ENCODE peak calls at places on chromosomes 13 and 19, in six cellular contexts. One of them, this sample, is unnamed.

GRCh38 chr13:48626077-48626449 is 27.7 kb upstream of the CYSLTR2 start:
- DNase-seq in gastrocnemius medialis: no peak
- DNase-seq in kidney epithelial cell: peak; percentile 73
- DNase-seq in GM13977: no peak
- DNase-seq in glutamatergic neuron: no peak
- DNase-seq in cardiac fibroblast: peak; percentile 45
- DNase-seq in this sample: no peak

GRCh38 chr19:2775556-2776430 is 7.3 kb downstream of the SGTA start:
- DNase-seq in gastrocnemius medialis: peak; percentile 57
- DNase-seq in kidney epithelial cell: no peak
- DNase-seq in GM13977: peak; percentile 86
- DNase-seq in glutamatergic neuron: no peak
- DNase-seq in cardiac fibroblast: peak; percentile 72
- DNase-seq in this sample: no peak

GRCh38 chr19:4597278-4597974 is 37.9 kb upstream of the SEMA6B start:
- DNase-seq in gastrocnemius medialis: no peak
- DNase-seq in kidney epithelial cell: no peak
- DNase-seq in GM13977: peak; percentile 74
- DNase-seq in glutamatergic neuron: peak; percentile 72
- DNase-seq in cardiac fibroblast: no peak
- DNase-seq in this sample: no peak

GRCh38 chr19:16380943-16381755 is 56.5 kb downstream of the KLF2 start:
- DNase-seq in gastrocnemius medialis: no peak
- DNase-seq in kidney epithelial cell: no peak
- DNase-seq in GM13977: no peak
- DNase-seq in glutamatergic neuron: no peak
- DNase-seq in cardiac fibroblast: no peak
- DNase-seq in this sample: no peak

GRCh38 chr13:57629821-57630235 is 1.7 kb upstream of the PCDH17 start:
- DNase-seq in gastrocnemius medialis: peak; percentile 42
- DNase-seq in kidney epithelial cell: peak; percentile 69
- DNase-seq in GM13977: peak; percentile 67
- DNase-seq in glutamatergic neuron: peak; percentile 97
- DNase-seq in cardiac fibroblast: peak; percentile 80
- DNase-seq in this sample: no peak

GRCh38 chr19:3531716-3532115 is 7.3 kb upstream of the TEKTIP1 start:
- DNase-seq in gastrocnemius medialis: no peak
- DNase-seq in kidney epithelial cell: no peak
- DNase-seq in GM13977: no peak
- DNase-seq in glutamatergic neuron: no peak
- DNase-seq in cardiac fibroblast: no peak
- DNase-seq in this sample: no peak

GRCh38 chr19:5083547-5083965 is 114.6 kb downstream of the KDM4B start:
- DNase-seq in gastrocnemius medialis: no peak
- DNase-seq in kidney epithelial cell: no peak
- DNase-seq in GM13977: no peak
- DNase-seq in glutamatergic neuron: no peak
- DNase-seq in cardiac fibroblast: no peak
- DNase-seq in this sample: no peak

GRCh38 chr19:56596676-56597075 is 1.6 kb downstream of the ZNF71 start:
- DNase-seq in gastrocnemius medialis: no peak
- DNase-seq in kidney epithelial cell: no peak
- DNase-seq in GM13977: no peak
- DNase-seq in glutamatergic neuron: no peak
- DNase-seq in cardiac fibroblast: peak; percentile 25
- DNase-seq in this sample: no peak

GRCh38 chr13:31884556-31884955 is 145.2 kb downstream of the RXFP2 start:
- DNase-seq in gastrocnemius medialis: no peak
- DNase-seq in kidney epithelial cell: no peak
- DNase-seq in GM13977: no peak
- DNase-seq in glutamatergic neuron: no peak
- DNase-seq in cardiac fibroblast: no peak
- DNase-seq in this sample: no peak

GRCh38 chr19:35025969-35026368 is 4.3 kb upstream of the SCN1B start:
- DNase-seq in gastrocnemius medialis: no peak
- DNase-seq in kidney epithelial cell: no peak
- DNase-seq in GM13977: no peak
- DNase-seq in glutamatergic neuron: no peak
- DNase-seq in cardiac fibroblast: no peak
- DNase-seq in this sample: no peak

GRCh38 chr13:73767191-73767741 is 366.9 kb downstream of the KLF12 start:
- DNase-seq in gastrocnemius medialis: no peak
- DNase-seq in kidney epithelial cell: no peak
- DNase-seq in GM13977: no peak
- DNase-seq in glutamatergic neuron: no peak
- DNase-seq in cardiac fibroblast: no peak
- DNase-seq in this sample: no peak

GRCh38 chr13:32650705-32651311 is 64.6 kb downstream of the PDS5B start:
- DNase-seq in gastrocnemius medialis: peak; percentile 42
- DNase-seq in kidney epithelial cell: peak; percentile 25
- DNase-seq in GM13977: peak; percentile 40
- DNase-seq in glutamatergic neuron: peak; percentile 45
- DNase-seq in cardiac fibroblast: peak; percentile 81
- DNase-seq in this sample: peak; percentile 51

GRCh38 chr19:14383898-14384669 is 2.8 kb downstream of the ADGRE5 start:
- DNase-seq in gastrocnemius medialis: peak; percentile 47
- DNase-seq in kidney epithelial cell: no peak
- DNase-seq in GM13977: peak; percentile 71
- DNase-seq in glutamatergic neuron: no peak
- DNase-seq in cardiac fibroblast: peak; percentile 61
- DNase-seq in this sample: no peak

GRCh38 chr19:32933571-32933970 is 38.2 kb downstream of the CEP89 start:
- DNase-seq in gastrocnemius medialis: no peak
- DNase-seq in kidney epithelial cell: no peak
- DNase-seq in GM13977: no peak
- DNase-seq in glutamatergic neuron: no peak
- DNase-seq in cardiac fibroblast: no peak
- DNase-seq in this sample: no peak

GRCh38 chr19:12884627-12884925 is 2.4 kb downstream of the KLF1 start:
- DNase-seq in gastrocnemius medialis: no peak
- DNase-seq in kidney epithelial cell: no peak
- DNase-seq in GM13977: no peak
- DNase-seq in glutamatergic neuron: no peak
- DNase-seq in cardiac fibroblast: no peak
- DNase-seq in this sample: no peak

GRCh38 chr13:78319101-78319627 is 284.2 kb downstream of the POU4F1 start:
- DNase-seq in gastrocnemius medialis: no peak
- DNase-seq in kidney epithelial cell: no peak
- DNase-seq in GM13977: no peak
- DNase-seq in glutamatergic neuron: no peak
- DNase-seq in cardiac fibroblast: no peak
- DNase-seq in this sample: no peak

GRCh38 chr13:78317030-78317429 is 286.3 kb downstream of the POU4F1 start:
- DNase-seq in gastrocnemius medialis: no peak
- DNase-seq in kidney epithelial cell: no peak
- DNase-seq in GM13977: no peak
- DNase-seq in glutamatergic neuron: no peak
- DNase-seq in cardiac fibroblast: peak; percentile 38
- DNase-seq in this sample: no peak
- TF ChIP-seq CTCF in gastrocnemius medialis: no peak
- TF ChIP-seq CTCF in kidney epithelial cell: no peak
- TF ChIP-seq CTCF in GM13977: peak; percentile 42
- TF ChIP-seq CTCF in glutamatergic neuron: no peak
- TF ChIP-seq CTCF in cardiac fibroblast: peak; percentile 44
- TF ChIP-seq CTCF in this sample: peak; percentile 13

GRCh38 chr19:1129535-1129934 is 25.7 kb downstream of the GPX4 start:
- DNase-seq in gastrocnemius medialis: no peak
- DNase-seq in kidney epithelial cell: no peak
- DNase-seq in GM13977: no peak
- DNase-seq in glutamatergic neuron: no peak
- DNase-seq in cardiac fibroblast: no peak
- DNase-seq in this sample: no peak

GRCh38 chr19:1130801-1131717 is 27.3 kb downstream of the GPX4 start:
- DNase-seq in gastrocnemius medialis: no peak
- DNase-seq in kidney epithelial cell: no peak
- DNase-seq in GM13977: peak; percentile 63
- DNase-seq in glutamatergic neuron: no peak
- DNase-seq in cardiac fibroblast: no peak
- DNase-seq in this sample: no peak

GRCh38 chr19:1133471-1133929 is 29.7 kb downstream of the GPX4 start:
- DNase-seq in gastrocnemius medialis: no peak
- DNase-seq in kidney epithelial cell: no peak
- DNase-seq in GM13977: peak; percentile 72
- DNase-seq in glutamatergic neuron: no peak
- DNase-seq in cardiac fibroblast: no peak
- DNase-seq in this sample: no peak

GRCh38 chr19:1132625-1133383 is 29.0 kb downstream of the GPX4 start:
- DNase-seq in gastrocnemius medialis: no peak
- DNase-seq in kidney epithelial cell: no peak
- DNase-seq in GM13977: no peak
- DNase-seq in glutamatergic neuron: no peak
- DNase-seq in cardiac fibroblast: no peak
- DNase-seq in this sample: no peak

DNA sequence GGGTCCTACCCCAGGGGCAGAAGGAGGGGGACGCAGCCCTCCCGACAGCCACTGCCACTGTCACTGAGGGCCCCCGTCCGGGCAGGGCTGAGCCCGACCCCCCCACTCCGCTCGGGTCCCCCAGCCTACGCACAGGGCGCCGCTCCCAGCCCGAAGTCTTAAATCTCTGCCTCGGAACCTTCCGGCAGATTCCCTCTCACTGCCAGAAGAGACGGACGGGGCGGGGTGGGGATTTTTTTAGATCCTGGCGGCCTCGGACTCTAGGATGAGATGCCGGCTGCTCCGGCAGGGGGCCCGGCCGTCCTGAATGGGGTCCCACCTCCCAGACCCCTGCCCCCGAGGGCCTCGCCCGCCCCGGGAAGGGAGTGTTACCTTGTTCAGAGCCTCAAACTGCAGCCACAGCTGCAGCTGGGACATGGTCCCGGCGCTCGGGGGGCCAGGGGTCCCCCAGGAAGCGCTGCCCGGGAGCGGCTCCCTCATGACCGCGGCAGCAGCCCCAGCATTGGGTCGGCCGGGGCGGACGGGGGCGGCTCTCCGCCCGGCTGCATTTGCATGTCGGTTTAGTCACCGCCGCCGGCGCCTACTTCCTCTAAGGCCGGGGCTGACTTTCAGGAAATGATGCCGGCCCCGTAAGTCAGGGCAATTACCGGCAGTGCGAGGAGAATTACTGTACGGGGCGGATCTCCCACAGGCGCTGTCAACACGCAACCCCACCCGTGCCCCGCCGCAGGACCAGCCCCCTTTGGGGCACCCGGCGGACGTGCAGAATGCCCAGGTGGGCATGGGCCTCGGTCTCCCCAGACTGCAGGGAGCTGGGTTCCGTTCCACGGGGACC is 28.1 kb downstream of the GPX4 start:
- DNase-seq in gastrocnemius medialis: peak; percentile 58
- DNase-seq in kidney epithelial cell: peak; percentile 63
- DNase-seq in GM13977: peak; percentile 92
- DNase-seq in glutamatergic neuron: peak; percentile 54
- DNase-seq in cardiac fibroblast: peak; percentile 93
- DNase-seq in this sample: peak; percentile 46
- TF ChIP-seq CTCF in gastrocnemius medialis: no peak
- TF ChIP-seq CTCF in kidney epithelial cell: no peak
- TF ChIP-seq CTCF in GM13977: peak; percentile 7
- TF ChIP-seq CTCF in glutamatergic neuron: no peak
- TF ChIP-seq CTCF in cardiac fibroblast: no peak
- TF ChIP-seq CTCF in this sample: peak; percentile 18

DNA sequence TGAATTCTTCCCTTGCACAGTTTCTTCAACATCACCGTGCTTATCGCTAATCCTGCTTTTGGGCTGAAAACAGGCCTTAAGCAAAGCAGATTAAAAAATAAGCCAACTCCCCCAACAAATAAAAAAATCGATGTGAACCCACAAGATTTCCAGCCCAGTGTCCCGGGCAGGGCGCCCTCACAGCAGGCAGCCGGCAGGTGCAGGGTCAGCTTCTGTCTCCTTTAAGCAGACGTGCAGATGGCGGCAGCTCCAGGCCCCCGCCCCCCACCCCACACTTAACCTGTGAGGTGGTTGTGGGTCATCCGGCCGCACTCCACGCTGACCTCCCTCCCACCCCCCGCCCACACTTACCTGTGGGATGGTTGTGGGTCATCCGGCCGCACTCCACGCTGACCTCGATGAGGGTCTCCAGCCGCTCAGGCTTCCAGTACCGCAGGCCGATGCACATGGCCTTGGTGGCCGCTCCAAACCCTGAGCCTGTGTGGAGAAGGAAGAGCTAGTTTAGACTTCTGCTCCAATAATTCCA is 19.8 kb downstream of the ADPRHL1 start:
- DNase-seq in gastrocnemius medialis: no peak
- DNase-seq in kidney epithelial cell: no peak
- DNase-seq in GM13977: no peak
- DNase-seq in glutamatergic neuron: no peak
- DNase-seq in cardiac fibroblast: no peak
- DNase-seq in this sample: no peak
- TF ChIP-seq CTCF in gastrocnemius medialis: no peak
- TF ChIP-seq CTCF in kidney epithelial cell: no peak
- TF ChIP-seq CTCF in GM13977: no peak
- TF ChIP-seq CTCF in glutamatergic neuron: no peak
- TF ChIP-seq CTCF in cardiac fibroblast: no peak
- TF ChIP-seq CTCF in this sample: no peak

GRCh38 chr19:18939163-18939562 is 1.9 kb downstream of the HOMER3 start:
- DNase-seq in gastrocnemius medialis: no peak
- DNase-seq in kidney epithelial cell: no peak
- DNase-seq in GM13977: no peak
- DNase-seq in glutamatergic neuron: no peak
- DNase-seq in cardiac fibroblast: no peak
- DNase-seq in this sample: no peak

GRCh38 chr19:18941628-18942354 is 774 bp upstream of the HOMER3 start:
- DNase-seq in gastrocnemius medialis: no peak
- DNase-seq in kidney epithelial cell: no peak
- DNase-seq in GM13977: no peak
- DNase-seq in glutamatergic neuron: no peak
- DNase-seq in cardiac fibroblast: no peak
- DNase-seq in this sample: no peak

GRCh38 chr19:18939922-18940775 is 868 bp downstream of the HOMER3 start:
- DNase-seq in gastrocnemius medialis: peak; percentile 93
- DNase-seq in kidney epithelial cell: peak; percentile 12
- DNase-seq in GM13977: peak; percentile 55
- DNase-seq in glutamatergic neuron: peak; percentile 74
- DNase-seq in cardiac fibroblast: peak; percentile 52
- DNase-seq in this sample: peak; percentile 17

GRCh38 chr19:18942692-18943091 is 1.7 kb upstream of the HOMER3 start:
- DNase-seq in gastrocnemius medialis: no peak
- DNase-seq in kidney epithelial cell: no peak
- DNase-seq in GM13977: no peak
- DNase-seq in glutamatergic neuron: no peak
- DNase-seq in cardiac fibroblast: no peak
- DNase-seq in this sample: no peak

DNA sequence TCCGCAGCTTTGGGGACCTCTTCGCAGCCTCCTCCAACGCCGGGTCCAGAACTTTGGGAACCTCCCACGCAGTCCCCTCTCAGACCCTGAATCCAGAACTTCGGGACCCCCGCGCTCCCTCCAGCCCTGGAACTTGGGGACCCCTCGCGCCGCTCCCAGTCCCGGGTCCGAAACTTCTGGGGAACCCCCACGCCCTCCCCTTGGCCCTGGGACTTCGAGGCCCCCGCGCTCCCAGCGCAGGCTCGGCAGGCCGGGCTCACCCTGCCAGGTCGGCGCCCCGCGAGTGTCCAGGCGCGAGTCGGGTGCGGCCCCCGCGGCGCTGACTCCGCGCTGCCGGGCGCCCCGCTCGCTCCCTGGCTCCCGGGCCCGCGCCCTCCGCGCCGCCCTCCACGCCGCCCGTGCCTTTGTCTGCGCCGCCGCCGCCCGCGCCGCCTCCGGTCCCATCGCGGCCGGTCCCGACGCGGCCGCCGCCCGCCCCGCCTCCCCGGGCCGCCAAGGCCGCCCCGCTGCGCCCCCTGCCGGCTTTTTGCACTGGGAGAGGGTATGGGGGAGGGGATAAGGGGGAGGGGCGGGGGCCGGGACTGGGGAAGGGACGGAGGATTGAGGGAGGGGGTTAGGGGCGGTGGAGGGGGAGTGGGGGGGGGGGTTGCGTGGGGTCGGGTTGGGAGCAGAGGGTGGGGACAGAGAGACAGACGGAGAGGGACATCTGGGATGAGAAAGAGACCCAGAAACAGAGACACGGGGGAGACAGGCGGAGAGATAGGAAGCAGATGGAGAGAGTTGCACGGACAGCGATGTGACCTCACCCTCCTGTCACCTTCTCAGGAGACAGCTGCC is at the start of gene HOMER3:
- DNase-seq in gastrocnemius medialis: peak; percentile 74
- DNase-seq in kidney epithelial cell: no peak
- DNase-seq in GM13977: peak; percentile 94
- DNase-seq in glutamatergic neuron: peak; percentile 93
- DNase-seq in cardiac fibroblast: peak; percentile 50
- DNase-seq in this sample: no peak
- TF ChIP-seq CTCF in gastrocnemius medialis: peak; percentile 42
- TF ChIP-seq CTCF in kidney epithelial cell: peak; percentile 38
- TF ChIP-seq CTCF in GM13977: peak; percentile 57
- TF ChIP-seq CTCF in glutamatergic neuron: no peak
- TF ChIP-seq CTCF in cardiac fibroblast: peak; percentile 39
- TF ChIP-seq CTCF in this sample: no peak

This sample was measured in foreskin keratinocyte.